ENCODE peak calls at places on chromosome 4, in five cellular contexts. K is BJ, I is fibroblast of pulmonary artery, S is HFF-Myc, H is cardiac muscle cell. P is an unnamed sample.

GRCh38 chr4:52956691-52957090 is 94.6 kb downstream of the RASL11B start:
- DNase-seq in K (no peak), I (no peak), S (no peak), H (no peak), P (peak)

GRCh38 chr4:168475745-168476144 is 4.5 kb downstream of the DDX60L start:
- DNase-seq in K (no peak), I (no peak), S (no peak), H (peak), P (no peak)

GRCh38 chr4:125317526-125317880 is 2.7 kb downstream of the FAT4 start:
- DNase-seq in K (no peak), I (peak), S (no peak), H (peak), P (peak)

GRCh38 chr4:170743633-170744032 is 653.9 kb upstream of the AADAT start:
- DNase-seq in K (no peak), I (no peak), S (no peak), H (no peak), P (no peak)

GRCh38 chr4:95124906-95125504 is 367.2 kb downstream of the BMPR1B start:
- DNase-seq in K (no peak), I (peak), S (peak), H (peak), P (peak)

GRCh38 chr4:121726642-121727268 is 30.0 kb upstream of the ANXA5 start:
- DNase-seq in K (no peak), I (peak), S (peak), H (peak), P (peak)

GRCh38 chr4:152115794-152116193 is 355.0 kb upstream of the GATB start:
- DNase-seq in K (no peak), I (no peak), S (no peak), H (peak), P (no peak)

GRCh38 chr4:126715067-126715466 is 917.7 kb upstream of the INTU start:
- DNase-seq in K (no peak), I (no peak), S (no peak), H (no peak), P (no peak)

GRCh38 chr4:168388890-168389289 is 70.3 kb upstream of the DDX60 start:
- DNase-seq in K (no peak), I (peak), S (no peak), H (peak), P (peak)

GRCh38 chr4:53009824-53010223 is 147.7 kb downstream of the RASL11B start:
- DNase-seq in K (no peak), I (peak), S (no peak), H (peak), P (no peak)

GRCh38 chr4:159855731-159856130 is 752.9 kb downstream of the RAPGEF2 start:
- DNase-seq in K (no peak), I (no peak), S (no peak), H (no peak), P (no peak)

GRCh38 chr4:99875073-99875472 is 19.2 kb downstream of the LAMTOR3 start:
- DNase-seq in K (no peak), I (no peak), S (no peak), H (no peak), P (no peak)

GRCh38 chr4:98658287-98659105 is at the start of gene TSPAN5:
- DNase-seq in K (no peak), I (peak), S (no peak), H (peak), P (peak)

GRCh38 chr4:163419074-163419473 is 54.5 kb downstream of the TKTL2 start:
- DNase-seq in K (no peak), I (no peak), S (no peak), H (no peak), P (no peak)

GRCh38 chr4:4446434-4446833 is 59.5 kb downstream of the NSG1 start:
- DNase-seq in K (no peak), I (no peak), S (no peak), H (no peak), P (no peak)

GRCh38 chr4:101818362-101818761 is 27.8 kb downstream of the BANK1 start:
- DNase-seq in K (peak), I (peak), S (no peak), H (peak), P (peak)

GRCh38 chr4:183541081-183542045 is 36.5 kb downstream of the ING2 start:
- DNase-seq in K (no peak), I (peak), S (no peak), H (peak), P (peak)

GRCh38 chr4:71732706-71733105 is 51.2 kb downstream of the GC start:
- DNase-seq in K (no peak), I (peak), S (peak), H (peak), P (peak)

GRCh38 chr4:137993232-137993631 is 248.9 kb downstream of the SLC7A11 start:
- DNase-seq in K (no peak), I (no peak), S (no peak), H (no peak), P (no peak)

GRCh38 chr4:25702848-25703247 is 47.2 kb downstream of the SLC34A2 start:
- DNase-seq in K (no peak), I (peak), S (peak), H (peak), P (peak)

GRCh38 chr4:182642831-182643230 is 274.4 kb downstream of the DCTD start:
- DNase-seq in K (no peak), I (peak), S (no peak), H (peak), P (peak)

GRCh38 chr4:56326363-56326762 is 60.9 kb downstream of the AASDH start:
- DNase-seq in K (no peak), I (peak), S (no peak), H (peak), P (no peak)

GRCh38 chr4:40333921-40334352 is 1.2 kb upstream of the CHRNA9 start:
- DNase-seq in K (peak), I (peak), S (peak), H (peak), P (peak)

GRCh38 chr4:85637778-85638177 is 162.8 kb downstream of the ARHGAP24 start:
- DNase-seq in K (no peak), I (no peak), S (no peak), H (peak), P (no peak)

GRCh38 chr4:118755438-118756226 is 70.4 kb downstream of the METTL14 start:
- DNase-seq in K (no peak), I (no peak), S (no peak), H (no peak), P (no peak)

GRCh38 chr4:62023633-62024032 is 823.5 kb downstream of the ADGRL3 start:
- DNase-seq in K (no peak), I (no peak), S (no peak), H (no peak), P (no peak)

GRCh38 chr4:6750302-6751221 is 32.0 kb upstream of the KIAA0232 start:
- DNase-seq in K (no peak), I (no peak), S (no peak), H (no peak), P (no peak)

GRCh38 chr4:123588631-123589223 is 192.1 kb downstream of the SPRY1 start:
- DNase-seq in K (no peak), I (peak), S (no peak), H (peak), P (peak)

GRCh38 chr4:67087897-67088296 is 457.4 kb downstream of the CENPC start:
- DNase-seq in K (no peak), I (peak), S (no peak), H (peak), P (peak)

GRCh38 chr4:187128226-187128625 is 404.6 kb upstream of the FAT1 start:
- DNase-seq in K (peak), I (peak), S (no peak), H (no peak), P (peak)

GRCh38 chr4:157151711-157152110 is 68.8 kb upstream of the GRIA2 start:
- DNase-seq in K (no peak), I (peak), S (no peak), H (peak), P (peak)

GRCh38 chr4:25535278-25535677 is 120.4 kb upstream of the SLC34A2 start:
- DNase-seq in K (no peak), I (peak), S (no peak), H (peak), P (no peak)

GRCh38 chr4:77126844-77127614 is 30.0 kb upstream of the CCNG2 start:
- DNase-seq in K (no peak), I (no peak), S (no peak), H (no peak), P (no peak)

GRCh38 chr4:76951333-76952033 is 1.9 kb downstream of the SEPTIN11 start:
- DNase-seq in K (no peak), I (peak), S (no peak), H (peak), P (no peak)

GRCh38 chr4:2936773-2937145 is 26.4 kb downstream of the NOP14 start:
- DNase-seq in K (no peak), I (peak), S (no peak), H (peak), P (peak)

DNA sequence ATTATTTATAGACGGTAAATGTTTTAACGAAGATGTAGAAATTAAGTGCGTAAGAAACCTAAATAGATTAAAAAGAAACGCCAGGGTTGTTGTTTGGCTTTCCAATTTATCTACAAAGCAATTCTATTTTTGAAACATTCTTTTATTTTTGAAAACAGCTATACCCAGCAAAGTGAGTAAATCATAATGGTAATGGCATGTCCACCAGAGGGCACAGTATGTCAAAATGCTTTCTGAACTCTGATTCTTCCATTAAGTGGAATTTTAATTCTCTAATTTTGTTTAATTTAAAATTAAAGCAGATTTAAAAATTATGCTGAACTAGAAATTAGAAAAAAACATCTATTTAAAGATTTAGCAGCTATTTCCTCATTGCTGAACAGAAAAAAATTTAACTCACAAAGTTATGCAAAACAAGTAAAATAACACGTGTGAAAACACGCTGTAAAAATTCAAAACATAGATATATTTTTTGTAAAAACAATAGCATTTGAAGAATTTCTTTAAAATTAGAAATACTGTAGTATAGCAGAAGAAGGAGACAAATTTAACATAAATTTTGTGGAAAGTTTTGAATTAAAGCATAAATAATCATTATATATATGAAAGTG is 26.5 kb downstream of the RASSF6 start:
- DNase-seq in K (no peak), I (peak), S (no peak), H (peak), P (peak)
- TF ChIP-seq CTCF in K (peak), I (peak), S (peak), H (peak), P (peak)

DNA sequence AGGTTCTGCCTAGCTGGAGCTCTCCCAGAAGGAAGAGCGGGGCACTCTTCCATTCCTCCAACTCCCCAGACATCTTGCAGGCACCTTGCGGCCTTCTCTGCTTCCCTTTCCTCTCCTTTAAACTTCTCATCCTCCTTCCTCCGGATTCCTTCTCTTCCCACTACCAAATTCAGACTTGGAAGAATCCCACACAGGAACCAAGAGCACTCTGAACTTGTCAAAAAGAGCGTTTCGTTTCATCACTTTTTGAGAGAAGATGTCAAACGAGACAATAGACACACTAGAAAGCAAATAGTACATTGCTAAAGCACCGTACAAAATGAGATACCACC is 512 bp upstream of the UCP1 start:
- DNase-seq in K (no peak), I (no peak), S (no peak), H (no peak), P (no peak)
- H3K4me3 ChIP-seq in K (peak), I (no peak), S (peak), H (peak), P (no peak)

DNA sequence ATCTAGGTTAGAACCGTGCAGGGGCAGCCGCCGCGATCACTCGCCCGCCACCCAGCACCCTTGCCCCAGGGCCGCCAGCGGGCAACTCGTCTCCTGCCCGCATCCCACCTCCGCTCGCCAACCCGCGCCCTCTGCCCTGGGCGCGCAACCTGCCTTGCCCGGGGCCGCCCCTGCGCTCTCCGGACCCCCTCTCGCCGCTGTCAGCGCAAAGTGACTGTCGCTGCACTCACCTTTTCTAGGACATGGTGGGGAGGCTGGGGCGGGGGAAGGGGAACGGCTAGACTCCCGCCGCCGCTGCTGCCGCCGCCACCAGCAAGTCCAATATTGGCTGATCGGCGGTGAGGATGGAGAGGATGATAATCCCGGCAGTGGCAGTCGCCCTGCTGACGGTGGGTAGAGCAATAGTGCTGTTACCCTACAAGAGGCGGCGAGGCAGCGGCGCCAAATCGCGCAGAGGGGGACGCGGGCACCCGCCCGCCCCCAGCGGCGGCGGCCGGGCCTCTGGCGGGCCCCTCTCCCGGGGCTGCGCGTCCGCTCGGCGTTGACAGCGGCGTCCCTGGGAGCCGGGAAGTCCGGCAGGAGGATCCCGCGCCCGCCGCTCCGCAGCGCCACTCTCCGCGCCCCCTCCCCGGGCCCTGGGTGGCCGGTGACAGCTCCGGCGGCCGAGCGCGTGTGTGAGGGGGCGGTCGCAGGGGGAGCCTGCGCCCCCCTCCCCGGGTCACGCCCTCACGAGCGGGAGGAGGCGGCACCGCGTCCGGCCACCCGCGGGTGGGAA is 2.3 kb upstream of the NR3C2 start:
- DNase-seq in K (no peak), I (no peak), S (no peak), H (no peak), P (no peak)
- TF ChIP-seq CTCF in K (no peak), I (no peak), S (no peak), H (no peak), P (no peak)

GRCh38 chr4:142696334-142697122 is 149.6 kb downstream of the INPP4B start:
- DNase-seq in K (no peak), I (no peak), S (no peak), H (no peak), P (no peak)
- H3K4me3 ChIP-seq in K (no peak), I (no peak), S (no peak), H (no peak), P (no peak)

GRCh38 chr4:48102303-48102702 is 31.7 kb downstream of the TXK start:
- DNase-seq in K (no peak), I (no peak), S (no peak), H (no peak), P (no peak)
- TF ChIP-seq CTCF in K (peak), I (peak), S (peak), H (peak), P (no peak)

GRCh38 chr4:109303141-109303499 is 662 bp upstream of the COL25A1 start:
- DNase-seq in K (no peak), I (peak), S (no peak), H (peak), P (peak)
- H3K4me3 ChIP-seq in K (peak), I (peak), S (peak), H (peak), P (peak)